ENCODE peak calls at places on chromosome 16, in five cellular contexts. R, E, O, K and F are unnamed samples.

GRCh38 chr16:70428178-70428998 is 10.5 kb downstream of the ST3GAL2 start:
- DNase-seq in R (peak), E (peak), O (peak), K (peak), F (peak)

GRCh38 chr16:2429771-2430663 is 770 bp downstream of the CCNF start:
- DNase-seq in R (peak), E (no peak), O (no peak), K (no peak), F (peak)

GRCh38 chr16:77993111-77993571 is 29.2 kb upstream of the CLEC3A start:
- DNase-seq in R (no peak), E (peak), O (peak), K (no peak), F (no peak)

GRCh38 chr16:66304151-66304550 is 62.3 kb upstream of the CDH5 start:
- DNase-seq in R (no peak), E (peak), O (no peak), K (no peak), F (no peak)

GRCh38 chr16:19380316-19380715 is 37.4 kb upstream of the TMC5 start:
- DNase-seq in R (no peak), E (no peak), O (no peak), K (no peak), F (peak)

GRCh38 chr16:7456221-7456620 is 123.6 kb downstream of the RBFOX1 start:
- DNase-seq in R (peak), E (no peak), O (no peak), K (no peak), F (no peak)

GRCh38 chr16:69931631-69932030 is 19.5 kb upstream of the CLEC18A start:
- DNase-seq in R (no peak), E (no peak), O (no peak), K (no peak), F (no peak)

GRCh38 chr16:67372664-67373063 is 20.6 kb downstream of the TPPP3 start:
- DNase-seq in R (peak), E (no peak), O (peak), K (no peak), F (peak)

GRCh38 chr16:22786284-22786683 is 27.7 kb upstream of the HS3ST2 start:
- DNase-seq in R (no peak), E (no peak), O (no peak), K (no peak), F (no peak)

GRCh38 chr16:68031951-68032350 is 8.9 kb downstream of the DUS2 start:
- DNase-seq in R (no peak), E (no peak), O (no peak), K (no peak), F (no peak)

GRCh38 chr16:17743578-17743977 is 272.8 kb upstream of the XYLT1 start:
- DNase-seq in R (no peak), E (no peak), O (no peak), K (no peak), F (no peak)

GRCh38 chr16:3189869-3190268 is 1.9 kb downstream of the OR1F1 start:
- DNase-seq in R (no peak), E (no peak), O (no peak), K (no peak), F (no peak)

GRCh38 chr16:73064227-73064995 is 16.5 kb upstream of the ZFHX3 start:
- DNase-seq in R (no peak), E (no peak), O (peak), K (peak), F (no peak)

GRCh38 chr16:79599837-79600635 is 501 bp downstream of the MAF start:
- DNase-seq in R (no peak), E (peak), O (peak), K (peak), F (no peak)

GRCh38 chr16:3501783-3502400 is 1.1 kb downstream of the CLUAP1 start:
- DNase-seq in R (no peak), E (no peak), O (no peak), K (no peak), F (no peak)

GRCh38 chr16:68399456-68399855 is 48.9 kb downstream of the SMPD3 start:
- DNase-seq in R (no peak), E (no peak), O (peak), K (no peak), F (no peak)

GRCh38 chr16:30893082-30893743 is 664 bp downstream of the BCL7C start:
- DNase-seq in R (no peak), E (no peak), O (no peak), K (no peak), F (peak)

GRCh38 chr16:77780378-77780837 is 8.0 kb upstream of the VAT1L start:
- DNase-seq in R (no peak), E (no peak), O (peak), K (no peak), F (no peak)

GRCh38 chr16:71474864-71475263 is 12.8 kb upstream of the ZNF23 start:
- DNase-seq in R (no peak), E (no peak), O (peak), K (no peak), F (no peak)

GRCh38 chr16:84356176-84356575 is 12.2 kb upstream of the ATP2C2 start:
- DNase-seq in R (no peak), E (no peak), O (no peak), K (no peak), F (no peak)

GRCh38 chr16:90023078-90023447 is 3.8 kb upstream of the DBNDD1 start:
- DNase-seq in R (no peak), E (no peak), O (peak), K (no peak), F (no peak)

GRCh38 chr16:1279945-1280589 is 24.2 kb downstream of the TPSD1 start:
- DNase-seq in R (no peak), E (no peak), O (no peak), K (no peak), F (no peak)

GRCh38 chr16:70789231-70789926 is 11.6 kb downstream of the VAC14 start:
- DNase-seq in R (no peak), E (peak), O (peak), K (peak), F (no peak)